ENCODE peak calls at places on chromosomes 6 and 20, in seven cellular contexts. I is H1, K is HCT116, C is SK-N-SH, M is HepG2, Z is K562, F is GM12878. S is an unnamed sample.

GRCh38 chr20:7790189-7790588 is 150.1 kb downstream of the HAO1 start:
- DNase-seq in C (no peak), M (no peak), F (no peak), K (no peak), Z (no peak), I (no peak), S (no peak)

GRCh38 chr6:134063121-134063965 is 10.9 kb upstream of the SLC2A12 start:
- DNase-seq in M (peak; percentile 40), C (no peak), K (no peak), F (no peak), I (no peak), Z (peak; percentile 76), S (no peak)

GRCh38 chr6:89970609-89971337 is 76.5 kb downstream of the GJA10 start:
- DNase-seq in I (no peak), K (peak; percentile 16), C (peak; percentile 67), Z (peak; percentile 53), F (no peak), M (peak; percentile 37), S (peak; percentile 7)

GRCh38 chr20:35604444-35604750 is 11.2 kb upstream of the SPAG4 start:
- DNase-seq in F (no peak), Z (peak; percentile 56), K (no peak), C (peak; percentile 45), M (peak; percentile 70), I (peak; percentile 86), S (no peak)

GRCh38 chr6:22972771-22973170 is 403.4 kb downstream of the HDGFL1 start:
- DNase-seq in F (no peak), C (no peak), K (no peak), M (no peak), I (no peak), Z (no peak), S (no peak)

GRCh38 chr6:20705741-20706140 is 171.5 kb downstream of the CDKAL1 start:
- DNase-seq in I (no peak), C (no peak), F (no peak), M (peak; percentile 37), Z (no peak), K (no peak), S (no peak)

GRCh38 chr6:132811276-132811675 is 3.1 kb upstream of the RPS12 start:
- DNase-seq in Z (no peak), C (no peak), M (peak; percentile 12), I (no peak), F (no peak), K (no peak), S (no peak)

GRCh38 chr6:165843121-165843520 is 180.1 kb upstream of the PDE10A start:
- DNase-seq in F (no peak), I (no peak), Z (no peak), K (no peak), C (no peak), M (no peak), S (no peak)

GRCh38 chr20:43043887-43044286 is 145.8 kb downstream of the PTPRT start:
- DNase-seq in M (no peak), I (no peak), F (no peak), C (no peak), K (no peak), Z (no peak), S (no peak)

GRCh38 chr6:36840471-36841461 is 1.5 kb upstream of the CPNE5 start:
- DNase-seq in C (no peak), F (no peak), I (peak; percentile 79), Z (no peak), K (no peak), M (peak; percentile 64), S (peak; percentile 61)

GRCh38 chr20:7843613-7844012 is 96.6 kb downstream of the HAO1 start:
- DNase-seq in Z (no peak), F (no peak), M (no peak), C (no peak), I (no peak), K (no peak), S (no peak)

GRCh38 chr20:16051968-16052367 is 521.3 kb downstream of the KIF16B start:
- DNase-seq in M (no peak), C (no peak), I (no peak), K (no peak), F (no peak), Z (no peak), S (no peak)

GRCh38 chr6:143634486-143634885 is 43.3 kb upstream of the PHACTR2 start:
- DNase-seq in C (no peak), Z (no peak), F (no peak), K (no peak), M (no peak), I (no peak), S (no peak)

GRCh38 chr6:7073082-7073783 is 34.5 kb upstream of the RREB1 start:
- DNase-seq in K (no peak), Z (no peak), C (no peak), M (no peak), I (no peak), F (no peak), S (no peak)

GRCh38 chr20:31894980-31895675 is 24.7 kb downstream of the TTLL9 start:
- DNase-seq in Z (no peak), I (no peak), F (peak; percentile 75), C (no peak), M (peak; percentile 73), K (no peak), S (peak; percentile 82)

GRCh38 chr20:54532573-54532972 is 57.2 kb downstream of the DOK5 start:
- DNase-seq in C (no peak), F (no peak), K (no peak), M (no peak), Z (no peak), I (no peak), S (no peak)

GRCh38 chr6:45541934-45542333 is 164.2 kb upstream of the SUPT3H start:
- DNase-seq in M (no peak), Z (peak; percentile 34), K (no peak), F (no peak), C (no peak), I (no peak), S (no peak)

GRCh38 chr6:168319279-168320051 is at the start of gene DACT2:
- DNase-seq in Z (no peak), K (no peak), I (no peak), F (no peak), M (no peak), C (peak; percentile 82), S (no peak)

GRCh38 chr6:26124550-26125014 is 37.4 kb downstream of the HFE start:
- DNase-seq in M (no peak), F (no peak), K (peak; percentile 35), Z (no peak), I (no peak), C (no peak), S (no peak)

DNA sequence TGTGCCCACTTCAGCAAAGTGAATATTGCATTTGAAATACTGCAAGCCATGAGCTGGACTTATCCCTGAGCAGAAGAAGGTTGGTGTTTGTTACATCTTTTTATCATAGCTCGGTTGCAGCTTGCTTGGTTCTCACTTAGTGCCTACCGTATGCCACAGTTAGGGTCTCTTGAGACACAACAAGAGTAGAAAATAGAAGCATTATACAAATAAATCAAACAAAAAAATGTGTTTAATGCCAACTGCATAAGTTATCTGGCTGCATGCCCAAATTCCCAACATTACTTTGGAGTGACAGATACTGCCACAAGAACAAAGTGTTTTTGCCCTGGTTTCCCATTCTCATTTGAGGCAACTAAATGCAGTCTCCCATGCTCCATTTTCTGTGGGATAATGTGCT is 53.9 kb upstream of the LAMP5 start:
- DNase-seq in M (no peak), I (no peak), K (no peak), Z (no peak), F (no peak), C (no peak), S (peak; percentile 17)
- TF ChIP-seq JUND in M (no peak), I (no peak), K (no peak), Z (no peak), F (no peak), C (peak; percentile 51), S (no peak)

GRCh38 chr6:125952764-125953501 is 3.6 kb upstream of the HINT3 start:
- DNase-seq in Z (no peak), F (no peak), K (no peak), M (peak; percentile 65), I (peak; percentile 54), C (peak; percentile 32), S (no peak)

GRCh38 chr6:125949069-125949468 is 7.5 kb upstream of the HINT3 start:
- DNase-seq in I (no peak), C (no peak), K (no peak), F (no peak), Z (no peak), M (no peak), S (no peak)

GRCh38 chr6:125951323-125951722 is 5.2 kb upstream of the HINT3 start:
- DNase-seq in I (no peak), K (no peak), Z (no peak), M (peak; percentile 74), C (no peak), F (no peak), S (no peak)

GRCh38 chr6:125948455-125948854 is 8.1 kb upstream of the HINT3 start:
- DNase-seq in K (no peak), Z (no peak), C (no peak), I (no peak), M (no peak), F (no peak), S (no peak)

GRCh38 chr6:125950293-125950692 is 6.3 kb upstream of the HINT3 start:
- DNase-seq in K (no peak), M (no peak), F (no peak), C (no peak), Z (peak; percentile 70), I (no peak), S (no peak)
- TF ChIP-seq JUND in K (no peak), M (no peak), F (no peak), C (no peak), Z (no peak), I (no peak), S (no peak)

GRCh38 chr6:16335176-16335575 is 96.8 kb downstream of the GMPR start:
- DNase-seq in C (no peak), Z (no peak), K (no peak), M (no peak), I (no peak), F (no peak), S (no peak)

GRCh38 chr6:16338577-16339262 is 100.3 kb downstream of the GMPR start:
- DNase-seq in I (no peak), M (no peak), Z (no peak), K (no peak), F (no peak), C (peak; percentile 59), S (peak; percentile 67)

GRCh38 chr6:16337280-16337975 is 99.0 kb downstream of the GMPR start:
- DNase-seq in Z (no peak), F (no peak), M (no peak), K (no peak), C (peak; percentile 81), I (no peak), S (no peak)

GRCh38 chr6:16336056-16336810 is 97.8 kb downstream of the GMPR start:
- DNase-seq in C (no peak), Z (no peak), F (no peak), M (no peak), I (no peak), K (no peak), S (no peak)

DNA sequence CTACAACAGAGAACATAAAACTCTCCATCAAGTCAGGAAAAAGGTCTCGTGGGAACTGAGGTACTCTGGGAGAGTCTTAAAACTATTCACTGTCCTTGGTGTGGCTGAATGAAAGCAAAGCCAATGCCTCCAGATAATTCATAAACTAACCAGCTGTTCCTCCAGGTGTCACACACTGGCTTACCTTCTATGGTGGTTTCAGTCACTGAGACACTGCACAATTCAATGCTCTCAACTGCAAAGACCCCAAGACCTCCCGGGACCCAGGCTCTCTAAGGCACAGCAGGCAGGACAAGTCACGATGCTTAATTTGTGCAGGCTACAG is 100.8 kb downstream of the GMPR start:
- DNase-seq in K (no peak), C (no peak), Z (no peak), I (no peak), F (no peak), M (no peak), S (no peak)
- TF ChIP-seq JUND in K (no peak), C (no peak), Z (no peak), I (no peak), F (no peak), M (no peak), S (no peak)

GRCh38 chr6:156109713-156110112 is 654.1 kb upstream of the NOX3 start:
- DNase-seq in I (no peak), K (no peak), Z (no peak), C (no peak), M (no peak), F (no peak), S (no peak)
- TF ChIP-seq JUND in I (no peak), K (no peak), Z (no peak), C (no peak), M (no peak), F (no peak), S (no peak)